ENCODE peak calls at places on chromosomes 4 and X, in ten cellular contexts. One of them, this sample, is unnamed.

GRCh38 chr4:150278206-150278605 is 200.0 kb downstream of the DCLK2 start:
- DNase-seq in keratinocyte: no peak
- DNase-seq in HFF-Myc: no peak
- DNase-seq in Calu3: no peak
- DNase-seq in body of pancreas: no peak
- DNase-seq in nucleus accumbens: no peak
- DNase-seq in WTC11: no peak
- DNase-seq in NCI-H460: no peak
- DNase-seq in EH: peak
- DNase-seq in ureter: no peak
- DNase-seq in this sample: no peak

GRCh38 chrX:129808163-129808828 is 28.5 kb downstream of the SASH3 start:
- DNase-seq in keratinocyte: no peak
- DNase-seq in HFF-Myc: no peak
- DNase-seq in Calu3: no peak
- DNase-seq in body of pancreas: no peak
- DNase-seq in nucleus accumbens: no peak
- DNase-seq in WTC11: no peak
- DNase-seq in NCI-H460: no peak
- DNase-seq in EH: no peak
- DNase-seq in ureter: no peak
- DNase-seq in this sample: no peak

GRCh38 chrX:8868906-8869305 is 67.7 kb upstream of the FAM9A start:
- DNase-seq in keratinocyte: no peak
- DNase-seq in HFF-Myc: no peak
- DNase-seq in Calu3: no peak
- DNase-seq in body of pancreas: no peak
- DNase-seq in nucleus accumbens: no peak
- DNase-seq in WTC11: no peak
- DNase-seq in NCI-H460: no peak
- DNase-seq in EH: peak
- DNase-seq in ureter: no peak
- DNase-seq in this sample: no peak

GRCh38 chr4:97106161-97106560 is 1037.1 kb downstream of the STPG2 start:
- DNase-seq in keratinocyte: no peak
- DNase-seq in HFF-Myc: no peak
- DNase-seq in Calu3: no peak
- DNase-seq in body of pancreas: no peak
- DNase-seq in nucleus accumbens: no peak
- DNase-seq in WTC11: no peak
- DNase-seq in NCI-H460: no peak
- DNase-seq in EH: no peak
- DNase-seq in ureter: no peak
- DNase-seq in this sample: no peak

GRCh38 chr4:83455300-83456183 is at the start of the genes HELQ and MRPS18C:
- DNase-seq in keratinocyte: peak
- DNase-seq in HFF-Myc: peak
- DNase-seq in Calu3: peak
- DNase-seq in body of pancreas: peak
- DNase-seq in nucleus accumbens: peak
- DNase-seq in WTC11: peak
- DNase-seq in NCI-H460: peak
- DNase-seq in EH: peak
- DNase-seq in ureter: peak
- DNase-seq in this sample: peak

GRCh38 chrX:47637546-47638195 is 7.9 kb upstream of the CFP start:
- DNase-seq in keratinocyte: no peak
- DNase-seq in HFF-Myc: no peak
- DNase-seq in Calu3: no peak
- DNase-seq in body of pancreas: peak
- DNase-seq in nucleus accumbens: peak
- DNase-seq in WTC11: peak
- DNase-seq in NCI-H460: peak
- DNase-seq in EH: no peak
- DNase-seq in ureter: peak
- DNase-seq in this sample: peak

GRCh38 chr4:8919651-8920288 is 48.1 kb upstream of the HMX1 start:
- DNase-seq in keratinocyte: no peak
- DNase-seq in HFF-Myc: no peak
- DNase-seq in Calu3: no peak
- DNase-seq in body of pancreas: no peak
- DNase-seq in nucleus accumbens: no peak
- DNase-seq in WTC11: no peak
- DNase-seq in NCI-H460: no peak
- DNase-seq in EH: no peak
- DNase-seq in ureter: peak
- DNase-seq in this sample: no peak

GRCh38 chr4:109411964-109412363 is 21.7 kb upstream of the SEC24B start:
- DNase-seq in keratinocyte: no peak
- DNase-seq in HFF-Myc: no peak
- DNase-seq in Calu3: no peak
- DNase-seq in body of pancreas: peak
- DNase-seq in nucleus accumbens: peak
- DNase-seq in WTC11: no peak
- DNase-seq in NCI-H460: no peak
- DNase-seq in EH: peak
- DNase-seq in ureter: no peak
- DNase-seq in this sample: no peak

GRCh38 chr4:152674359-152674758 is 5.4 kb downstream of the TMEM154 start:
- DNase-seq in keratinocyte: no peak
- DNase-seq in HFF-Myc: no peak
- DNase-seq in Calu3: no peak
- DNase-seq in body of pancreas: no peak
- DNase-seq in nucleus accumbens: no peak
- DNase-seq in WTC11: no peak
- DNase-seq in NCI-H460: no peak
- DNase-seq in EH: no peak
- DNase-seq in ureter: no peak
- DNase-seq in this sample: no peak

GRCh38 chr4:77196866-77197265 is 39.9 kb downstream of the CCNG2 start:
- DNase-seq in keratinocyte: no peak
- DNase-seq in HFF-Myc: no peak
- DNase-seq in Calu3: no peak
- DNase-seq in body of pancreas: peak
- DNase-seq in nucleus accumbens: no peak
- DNase-seq in WTC11: no peak
- DNase-seq in NCI-H460: no peak
- DNase-seq in EH: no peak
- DNase-seq in ureter: no peak
- DNase-seq in this sample: no peak

GRCh38 chrX:120282697-120283096 is 28.6 kb downstream of the TMEM255A start:
- DNase-seq in keratinocyte: no peak
- DNase-seq in HFF-Myc: no peak
- DNase-seq in Calu3: no peak
- DNase-seq in body of pancreas: no peak
- DNase-seq in nucleus accumbens: no peak
- DNase-seq in WTC11: no peak
- DNase-seq in NCI-H460: no peak
- DNase-seq in EH: no peak
- DNase-seq in ureter: no peak
- DNase-seq in this sample: no peak

GRCh38 chr4:189294570-189294969 is 646.1 kb upstream of the FRG1 start:
- DNase-seq in keratinocyte: no peak
- DNase-seq in HFF-Myc: no peak
- DNase-seq in Calu3: no peak
- DNase-seq in body of pancreas: no peak
- DNase-seq in nucleus accumbens: no peak
- DNase-seq in WTC11: no peak
- DNase-seq in NCI-H460: no peak
- DNase-seq in EH: no peak
- DNase-seq in ureter: no peak
- DNase-seq in this sample: no peak

GRCh38 chr4:134911941-134912340 is 710.4 kb upstream of the PABPC4L start:
- DNase-seq in keratinocyte: no peak
- DNase-seq in HFF-Myc: no peak
- DNase-seq in Calu3: no peak
- DNase-seq in body of pancreas: no peak
- DNase-seq in nucleus accumbens: no peak
- DNase-seq in WTC11: no peak
- DNase-seq in NCI-H460: no peak
- DNase-seq in EH: peak
- DNase-seq in ureter: no peak
- DNase-seq in this sample: no peak

GRCh38 chrX:9153299-9153698 is 119.4 kb upstream of the FAM9B start:
- DNase-seq in keratinocyte: peak
- DNase-seq in HFF-Myc: no peak
- DNase-seq in Calu3: no peak
- DNase-seq in body of pancreas: no peak
- DNase-seq in nucleus accumbens: no peak
- DNase-seq in WTC11: no peak
- DNase-seq in NCI-H460: no peak
- DNase-seq in EH: peak
- DNase-seq in ureter: no peak
- DNase-seq in this sample: no peak

GRCh38 chr4:3517731-3518510 is 14.3 kb downstream of the LRPAP1 start:
- DNase-seq in keratinocyte: no peak
- DNase-seq in HFF-Myc: no peak
- DNase-seq in Calu3: no peak
- DNase-seq in body of pancreas: no peak
- DNase-seq in nucleus accumbens: no peak
- DNase-seq in WTC11: peak
- DNase-seq in NCI-H460: no peak
- DNase-seq in EH: no peak
- DNase-seq in ureter: no peak
- DNase-seq in this sample: no peak

GRCh38 chrX:41002021-41002420 is 83.2 kb upstream of the USP9X start:
- DNase-seq in keratinocyte: no peak
- DNase-seq in HFF-Myc: no peak
- DNase-seq in Calu3: no peak
- DNase-seq in body of pancreas: peak
- DNase-seq in nucleus accumbens: no peak
- DNase-seq in WTC11: no peak
- DNase-seq in NCI-H460: no peak
- DNase-seq in EH: no peak
- DNase-seq in ureter: no peak
- DNase-seq in this sample: no peak

GRCh38 chrX:105282077-105282476 is 61.6 kb upstream of the TEX13A start:
- DNase-seq in keratinocyte: no peak
- DNase-seq in HFF-Myc: no peak
- DNase-seq in Calu3: no peak
- DNase-seq in body of pancreas: no peak
- DNase-seq in nucleus accumbens: no peak
- DNase-seq in WTC11: no peak
- DNase-seq in NCI-H460: no peak
- DNase-seq in EH: no peak
- DNase-seq in ureter: no peak
- DNase-seq in this sample: no peak

GRCh38 chr4:105966046-105966445 is 70.8 kb downstream of the NPNT start:
- DNase-seq in keratinocyte: peak
- DNase-seq in HFF-Myc: peak
- DNase-seq in Calu3: no peak
- DNase-seq in body of pancreas: no peak
- DNase-seq in nucleus accumbens: no peak
- DNase-seq in WTC11: no peak
- DNase-seq in NCI-H460: no peak
- DNase-seq in EH: peak
- DNase-seq in ureter: no peak
- DNase-seq in this sample: no peak

GRCh38 chr4:108165601-108166000 is 3.1 kb downstream of the LEF1 start:
- DNase-seq in keratinocyte: no peak
- DNase-seq in HFF-Myc: no peak
- DNase-seq in Calu3: no peak
- DNase-seq in body of pancreas: no peak
- DNase-seq in nucleus accumbens: no peak
- DNase-seq in WTC11: no peak
- DNase-seq in NCI-H460: no peak
- DNase-seq in EH: no peak
- DNase-seq in ureter: no peak
- DNase-seq in this sample: no peak

GRCh38 chr4:157300678-157301077 is 80.2 kb downstream of the GRIA2 start:
- DNase-seq in keratinocyte: no peak
- DNase-seq in HFF-Myc: no peak
- DNase-seq in Calu3: no peak
- DNase-seq in body of pancreas: no peak
- DNase-seq in nucleus accumbens: no peak
- DNase-seq in WTC11: no peak
- DNase-seq in NCI-H460: no peak
- DNase-seq in EH: no peak
- DNase-seq in ureter: no peak
- DNase-seq in this sample: no peak

GRCh38 chr4:71268156-71268555 is 70.7 kb upstream of the SLC4A4 start:
- DNase-seq in keratinocyte: no peak
- DNase-seq in HFF-Myc: no peak
- DNase-seq in Calu3: no peak
- DNase-seq in body of pancreas: no peak
- DNase-seq in nucleus accumbens: no peak
- DNase-seq in WTC11: no peak
- DNase-seq in NCI-H460: no peak
- DNase-seq in EH: peak
- DNase-seq in ureter: no peak
- DNase-seq in this sample: no peak

GRCh38 chrX:1093112-1093511 is 119.3 kb downstream of the CRLF2 start:
- DNase-seq in keratinocyte: no peak
- DNase-seq in HFF-Myc: no peak
- DNase-seq in Calu3: no peak
- DNase-seq in body of pancreas: no peak
- DNase-seq in nucleus accumbens: no peak
- DNase-seq in WTC11: no peak
- DNase-seq in NCI-H460: no peak
- DNase-seq in EH: peak
- DNase-seq in ureter: no peak
- DNase-seq in this sample: no peak

This sample was measured in anterior cingulate cortex.